ENCODE peak calls at places on chromosomes 13 and 19, in four cellular contexts. E, P, C and N are unnamed samples.

GRCh38 chr13:113078895-113079720 is 26.5 kb upstream of the F7 start:
- DNase-seq in E (no peak), P (no peak), C (no peak), N (no peak)

GRCh38 chr13:113448885-113449692 is 4.2 kb downstream of the ADPRHL1 start:
- DNase-seq in E (no peak), P (no peak), C (no peak), N (no peak)

GRCh38 chr19:44367024-44367423 is 10.5 kb upstream of the ZNF112 start:
- DNase-seq in E (peak), P (no peak), C (no peak), N (no peak)

GRCh38 chr13:76708138-76708537 is 178.1 kb downstream of the KCTD12 start:
- DNase-seq in E (no peak), P (no peak), C (no peak), N (no peak)

GRCh38 chr19:54418030-54418929 is 3.0 kb downstream of the TTYH1 start:
- DNase-seq in E (no peak), P (no peak), C (peak), N (peak)

GRCh38 chr13:114067381-114067885 is 65.0 kb downstream of the RASA3 start:
- DNase-seq in E (no peak), P (no peak), C (peak), N (no peak)

GRCh38 chr13:52070929-52071523 is 46.5 kb downstream of the UTP14C start:
- DNase-seq in E (no peak), P (no peak), C (peak), N (peak)

GRCh38 chr13:28568286-28568685 is 73.4 kb upstream of the FLT1 start:
- DNase-seq in E (no peak), P (no peak), C (peak), N (no peak)

GRCh38 chr13:111319521-111319920 is 921 bp upstream of the TEX29 start:
- DNase-seq in E (peak), P (no peak), C (no peak), N (no peak)

GRCh38 chr13:42497798-42498197 is 76.2 kb upstream of the TNFSF11 start:
- DNase-seq in E (no peak), P (no peak), C (peak), N (no peak)

GRCh38 chr19:15471639-15472101 is 7.3 kb upstream of the RASAL3 start:
- DNase-seq in E (peak), P (no peak), C (no peak), N (no peak)

GRCh38 chr13:58085819-58086218 is 454.3 kb downstream of the PCDH17 start:
- DNase-seq in E (no peak), P (no peak), C (no peak), N (no peak)

GRCh38 chr13:93235258-93236015 is 8.8 kb downstream of the GPC6 start:
- DNase-seq in E (no peak), P (no peak), C (peak), N (no peak)

GRCh38 chr13:47798906-47799305 is 202.2 kb downstream of the SUCLA2 start:
- DNase-seq in E (no peak), P (no peak), C (peak), N (peak)

GRCh38 chr19:38684078-38684861 is 36.8 kb downstream of the ACTN4 start:
- DNase-seq in E (peak), P (no peak), C (peak), N (peak)

GRCh38 chr13:47250141-47250540 is 353.3 kb upstream of the HTR2A start:
- DNase-seq in E (no peak), P (no peak), C (peak), N (no peak)

GRCh38 chr19:54137913-54138776 is 583 bp downstream of the CNOT3 start:
- DNase-seq in E (no peak), P (no peak), C (no peak), N (peak)

GRCh38 chr13:79604752-79605151 is 123.8 kb downstream of the NDFIP2 start:
- DNase-seq in E (no peak), P (no peak), C (no peak), N (peak)

GRCh38 chr19:52520013-52520412 is 7.5 kb upstream of the ZNF808 start:
- DNase-seq in E (peak), P (no peak), C (no peak), N (peak)
- H4K5ac ChIP-seq in E (no peak), P (no peak), C (no peak), N (no peak)

GRCh38 chr13:38733146-38733545 is 46.3 kb downstream of the FREM2 start:
- DNase-seq in E (no peak), P (no peak), C (no peak), N (no peak)
- H4K5ac ChIP-seq in E (no peak), P (no peak), C (no peak), N (no peak)

GRCh38 chr19:32666084-32666483 is 8.9 kb downstream of the ANKRD27 start:
- DNase-seq in E (no peak), P (no peak), C (no peak), N (no peak)
- H4K5ac ChIP-seq in E (no peak), P (no peak), C (no peak), N (no peak)

GRCh38 chr13:98251708-98252107 is 74.6 kb upstream of the RNF113B start:
- DNase-seq in E (no peak), P (no peak), C (no peak), N (no peak)

GRCh38 chr13:98258226-98258625 is 81.2 kb upstream of the RNF113B start:
- DNase-seq in E (no peak), P (no peak), C (no peak), N (no peak)

GRCh38 chr13:98254541-98254940 is 77.5 kb upstream of the RNF113B start:
- DNase-seq in E (no peak), P (no peak), C (peak), N (no peak)

GRCh38 chr13:98252931-98253470 is 75.9 kb upstream of the RNF113B start:
- DNase-seq in E (no peak), P (no peak), C (peak), N (peak)

DNA sequence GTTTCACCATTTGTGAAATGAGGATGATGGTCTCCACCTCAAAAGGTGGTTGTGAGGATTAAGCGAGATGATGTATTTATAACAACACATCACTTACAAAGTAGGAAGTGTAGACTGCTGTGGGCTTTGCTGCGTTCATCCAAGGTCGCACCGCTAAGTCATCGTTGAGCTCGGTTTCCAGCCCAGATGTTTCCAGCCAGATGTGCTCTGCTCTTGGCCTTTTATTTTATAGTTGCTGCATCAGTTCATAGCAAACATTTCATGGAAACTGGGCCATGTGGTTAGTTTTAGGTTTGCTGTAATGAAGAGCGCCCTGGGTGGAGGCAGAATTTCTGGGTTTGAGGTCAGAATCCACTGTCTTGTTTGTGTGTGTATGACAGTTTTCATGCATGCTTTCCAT is 76.5 kb upstream of the RNF113B start:
- DNase-seq in E (no peak), P (no peak), C (no peak), N (no peak)
- H4K5ac ChIP-seq in E (no peak), P (no peak), C (no peak), N (no peak)

GRCh38 chr19:42115219-42115618 is 17.0 kb downstream of the POU2F2 start:
- DNase-seq in E (no peak), P (no peak), C (peak), N (no peak)
- H4K5ac ChIP-seq in E (no peak), P (no peak), C (no peak), N (no peak)

GRCh38 chr19:33139165-33139564 is 7.3 kb downstream of the WDR88 start:
- DNase-seq in E (no peak), P (no peak), C (no peak), N (peak)
- H4K5ac ChIP-seq in E (no peak), P (no peak), C (no peak), N (no peak)

GRCh38 chr13:30780338-30780981 is 45.1 kb downstream of the ALOX5AP start:
- DNase-seq in E (no peak), P (no peak), C (no peak), N (no peak)
- H4K5ac ChIP-seq in E (no peak), P (no peak), C (no peak), N (no peak)